ENCODE peak calls at places on chromosome 15, in five cellular contexts. E is astrocyte, G is activated T-helper 1 cell treated with Interleukin-2 at 50 U/mL for 16 hours, O is head of caudate nucleus, S is NCI-H2029 treated with DMSO at 0.1 percent for 48 hours. C is an unnamed sample.

GRCh38 chr15:51589881-51590570 is 32.5 kb downstream of the DMXL2 start:
- DNase-seq in E (no peak), G (no peak), O (no peak), S (no peak), C (no peak)

GRCh38 chr15:84605225-84605882 is 4.5 kb downstream of the ZSCAN2 start:
- DNase-seq in E (no peak), G (no peak), O (no peak), S (no peak), C (no peak)

GRCh38 chr15:40936709-40937666 is 7.8 kb downstream of the DLL4 start:
- DNase-seq in E (peak; percentile 32), G (no peak), O (no peak), S (no peak), C (no peak)

GRCh38 chr15:34154725-34155204 is 52.9 kb downstream of the PGBD4 start:
- DNase-seq in E (peak; percentile 20), G (no peak), O (no peak), S (no peak), C (no peak)

GRCh38 chr15:35308802-35309201 is 223.7 kb upstream of the NANOGP8 start:
- DNase-seq in E (peak; percentile 94), G (no peak), O (no peak), S (no peak), C (no peak)

GRCh38 chr15:85992224-85992623 is 87.4 kb upstream of the AGBL1 start:
- DNase-seq in E (no peak), G (no peak), O (no peak), S (no peak), C (no peak)

GRCh38 chr15:63236272-63236671 is 41.1 kb upstream of the APH1B start:
- DNase-seq in E (peak; percentile 84), G (no peak), O (no peak), S (no peak), C (no peak)

GRCh38 chr15:77866596-77867125 is 210.8 kb downstream of the TBC1D2B start:
- DNase-seq in E (no peak), G (no peak), O (no peak), S (no peak), C (no peak)

GRCh38 chr15:98442379-98442833 is 205.9 kb upstream of the IGF1R start:
- DNase-seq in E (peak; percentile 85), G (no peak), O (peak; percentile 83), S (peak; percentile 9), C (peak; percentile 25)

GRCh38 chr15:80264031-80264430 is 12.0 kb upstream of the CTXND1 start:
- DNase-seq in E (peak; percentile 6), G (no peak), O (no peak), S (no peak), C (no peak)

GRCh38 chr15:58966698-58967097 is 20.8 kb upstream of the RNF111 start:
- DNase-seq in E (peak; percentile 52), G (no peak), O (no peak), S (no peak), C (no peak)

GRCh38 chr15:63063877-63064409 is 21.4 kb downstream of the TPM1 start:
- DNase-seq in E (no peak), G (no peak), O (no peak), S (no peak), C (no peak)

GRCh38 chr15:56261854-56262509 is 18.3 kb upstream of the RFX7 start:
- DNase-seq in E (no peak), G (no peak), O (no peak), S (no peak), C (no peak)

GRCh38 chr15:66701422-66702034 is 508 bp upstream of the SMAD6 start:
- DNase-seq in E (peak; percentile 56), G (no peak), O (no peak), S (no peak), C (peak; percentile 21)

GRCh38 chr15:58330836-58331561 is 100.8 kb upstream of the LIPC start:
- DNase-seq in E (no peak), G (no peak), O (no peak), S (no peak), C (no peak)

GRCh38 chr15:55151621-55152020 is 45.1 kb downstream of the RSL24D1 start:
- DNase-seq in E (no peak), G (no peak), O (no peak), S (no peak), C (no peak)

GRCh38 chr15:74664028-74664616 is 31.7 kb downstream of the EDC3 start:
- DNase-seq in E (peak; percentile 37), G (no peak), O (peak; percentile 14), S (no peak), C (no peak)

GRCh38 chr15:31752363-31752762 is 278.0 kb upstream of the CHRNA7 start:
- DNase-seq in E (no peak), G (no peak), O (no peak), S (no peak), C (no peak)

GRCh38 chr15:93143186-93143585 is 54.2 kb upstream of the RGMA start:
- DNase-seq in E (no peak), G (no peak), O (no peak), S (no peak), C (no peak)

GRCh38 chr15:101413239-101413638 is 76.3 kb downstream of the PCSK6 start:
- DNase-seq in E (no peak), G (no peak), O (no peak), S (no peak), C (no peak)

GRCh38 chr15:62164500-62165028 is 521 bp downstream of the C2CD4B start:
- DNase-seq in E (no peak), G (no peak), O (peak; percentile 33), S (no peak), C (no peak)

GRCh38 chr15:52010633-52011595 is 8.1 kb upstream of the MAPK6 start:
- DNase-seq in E (peak; percentile 90), G (no peak), O (no peak), S (peak; percentile 76), C (no peak)

GRCh38 chr15:73802336-73803105 is 49.4 kb upstream of the INSYN1 start:
- DNase-seq in E (no peak), G (no peak), O (peak; percentile 47), S (no peak), C (no peak)

GRCh38 chr15:101058735-101059134 is 139.6 kb downstream of the LRRK1 start:
- DNase-seq in E (no peak), G (no peak), O (no peak), S (no peak), C (no peak)

GRCh38 chr15:35907507-35907906 is 361.5 kb upstream of the DPH6 start:
- DNase-seq in E (no peak), G (no peak), O (no peak), S (no peak), C (no peak)

C was measured in natural killer cell.